ENCODE peak calls at places on chromosomes 11 and 22, in ten cellular contexts. X, U, Q, L, R, Z, I, O, A and F are unnamed samples.

GRCh38 chr22:24426436-24426835 is 963 bp upstream of the ADORA2A start:
- DNase-seq in X (no peak), U (no peak), Q (no peak), L (no peak), R (no peak), Z (no peak), I (no peak), O (no peak), A (no peak), F (no peak)

GRCh38 chr11:130601141-130601540 is 152.7 kb downstream of the ADAMTS15 start:
- DNase-seq in X (no peak), U (no peak), Q (peak), L (peak), R (no peak), Z (peak), I (no peak), O (no peak), A (no peak), F (no peak)

GRCh38 chr11:69497221-69497787 is 15.8 kb downstream of the LINC01488 start:
- DNase-seq in X (peak), U (no peak), Q (peak), L (peak), R (no peak), Z (peak), I (peak), O (no peak), A (no peak), F (no peak)

GRCh38 chr22:49419661-49420060 is 408.0 kb downstream of the BRD1 start:
- DNase-seq in X (no peak), U (no peak), Q (no peak), L (no peak), R (no peak), Z (no peak), I (no peak), O (no peak), A (no peak), F (no peak)

GRCh38 chr11:16356057-16356750 is at the start of gene SOX6:
- DNase-seq in X (no peak), U (peak), Q (no peak), L (no peak), R (no peak), Z (no peak), I (no peak), O (no peak), A (no peak), F (no peak)

GRCh38 chr11:128235446-128235845 is 351.9 kb downstream of the ETS1 start:
- DNase-seq in X (no peak), U (no peak), Q (no peak), L (no peak), R (no peak), Z (no peak), I (no peak), O (no peak), A (no peak), F (no peak)

GRCh38 chr11:45410391-45411215 is 124.5 kb upstream of the SYT13 start:
- DNase-seq in X (no peak), U (no peak), Q (peak), L (no peak), R (no peak), Z (no peak), I (no peak), O (no peak), A (no peak), F (no peak)

GRCh38 chr11:11937957-11938356 is 70.5 kb downstream of the DKK3 start:
- DNase-seq in X (no peak), U (no peak), Q (no peak), L (no peak), R (no peak), Z (no peak), I (no peak), O (no peak), A (no peak), F (no peak)

GRCh38 chr22:49129736-49130135 is 697.9 kb downstream of the BRD1 start:
- DNase-seq in X (no peak), U (no peak), Q (no peak), L (no peak), R (no peak), Z (no peak), I (no peak), O (no peak), A (no peak), F (no peak)

GRCh38 chr11:112058103-112058502 is 15.7 kb downstream of the PIH1D2 start:
- DNase-seq in X (no peak), U (no peak), Q (no peak), L (no peak), R (no peak), Z (no peak), I (no peak), O (no peak), A (no peak), F (no peak)

GRCh38 chr11:116871248-116871647 is 33.8 kb upstream of the APOA1 start:
- DNase-seq in X (no peak), U (no peak), Q (no peak), L (no peak), R (no peak), Z (peak), I (no peak), O (no peak), A (no peak), F (no peak)

GRCh38 chr11:69876013-69876412 is 56.8 kb upstream of the FGF3 start:
- DNase-seq in X (no peak), U (no peak), Q (no peak), L (no peak), R (no peak), Z (no peak), I (no peak), O (no peak), A (no peak), F (no peak)

GRCh38 chr22:40026641-40027040 is 31.9 kb downstream of the FAM83F start:
- DNase-seq in X (no peak), U (no peak), Q (no peak), L (no peak), R (no peak), Z (no peak), I (no peak), O (no peak), A (no peak), F (no peak)

GRCh38 chr11:70032943-70033710 is 45.0 kb upstream of the ANO1 start:
- DNase-seq in X (no peak), U (no peak), Q (no peak), L (no peak), R (no peak), Z (no peak), I (no peak), O (no peak), A (no peak), F (no peak)

GRCh38 chr22:27667121-27667843 is 134.3 kb downstream of the MN1 start:
- DNase-seq in X (no peak), U (no peak), Q (peak), L (no peak), R (no peak), Z (peak), I (no peak), O (no peak), A (no peak), F (no peak)

GRCh38 chr11:10303558-10304363 is 1.1 kb upstream of the ADM start:
- DNase-seq in X (peak), U (no peak), Q (peak), L (peak), R (no peak), Z (peak), I (peak), O (no peak), A (peak), F (no peak)

GRCh38 chr11:75355051-75355450 is 3.6 kb upstream of the ARRB1 start:
- DNase-seq in X (no peak), U (no peak), Q (no peak), L (no peak), R (no peak), Z (no peak), I (no peak), O (no peak), A (no peak), F (no peak)